ENCODE peak calls at places on chromosomes 2 and 18, in eight cellular contexts. One of them, this sample, is unnamed.

GRCh38 chr2:160491922-160492371 is 1.7 kb downstream of the RBMS1 start:
- DNase-seq in omental fat pad: no peak
- DNase-seq in sigmoid colon: no peak
- DNase-seq in psoas muscle: no peak
- DNase-seq in ovary: no peak
- DNase-seq in activated T-cell treated with anti-CD3 and anti-CD28 coated beads for 48 hours: no peak
- DNase-seq in left ventricle myocardium inferior: no peak
- DNase-seq in PC-3: peak; percentile 45
- DNase-seq in this sample: peak; percentile 78

GRCh38 chr2:74004212-74005182 is 19.8 kb downstream of the TET3 start:
- DNase-seq in sigmoid colon: no peak
- DNase-seq in left ventricle myocardium inferior: no peak
- DNase-seq in PC-3: no peak
- DNase-seq in psoas muscle: no peak
- DNase-seq in activated T-cell treated with anti-CD3 and anti-CD28 coated beads for 48 hours: no peak
- DNase-seq in ovary: no peak
- DNase-seq in omental fat pad: no peak
- DNase-seq in this sample: no peak

GRCh38 chr2:138105358-138105757 is 141.1 kb downstream of the HNMT start:
- DNase-seq in left ventricle myocardium inferior: no peak
- DNase-seq in omental fat pad: no peak
- DNase-seq in sigmoid colon: no peak
- DNase-seq in ovary: no peak
- DNase-seq in psoas muscle: no peak
- DNase-seq in PC-3: no peak
- DNase-seq in activated T-cell treated with anti-CD3 and anti-CD28 coated beads for 48 hours: no peak
- DNase-seq in this sample: peak; percentile 59

GRCh38 chr2:15826273-15826717 is 114.1 kb upstream of the MYCN start:
- DNase-seq in omental fat pad: no peak
- DNase-seq in PC-3: no peak
- DNase-seq in psoas muscle: no peak
- DNase-seq in left ventricle myocardium inferior: no peak
- DNase-seq in sigmoid colon: no peak
- DNase-seq in activated T-cell treated with anti-CD3 and anti-CD28 coated beads for 48 hours: no peak
- DNase-seq in ovary: no peak
- DNase-seq in this sample: no peak

GRCh38 chr2:134361648-134362047 is 107.8 kb downstream of the MGAT5 start:
- DNase-seq in omental fat pad: no peak
- DNase-seq in psoas muscle: no peak
- DNase-seq in activated T-cell treated with anti-CD3 and anti-CD28 coated beads for 48 hours: no peak
- DNase-seq in ovary: no peak
- DNase-seq in left ventricle myocardium inferior: no peak
- DNase-seq in PC-3: peak; percentile 16
- DNase-seq in sigmoid colon: no peak
- DNase-seq in this sample: no peak

GRCh38 chr2:15050483-15050882 is 418.0 kb downstream of the LRATD1 start:
- DNase-seq in sigmoid colon: no peak
- DNase-seq in activated T-cell treated with anti-CD3 and anti-CD28 coated beads for 48 hours: no peak
- DNase-seq in PC-3: peak; percentile 72
- DNase-seq in omental fat pad: no peak
- DNase-seq in left ventricle myocardium inferior: no peak
- DNase-seq in ovary: no peak
- DNase-seq in psoas muscle: no peak
- DNase-seq in this sample: peak; percentile 4

GRCh38 chr2:8478133-8478793 is 203.6 kb upstream of the ID2 start:
- DNase-seq in left ventricle myocardium inferior: no peak
- DNase-seq in sigmoid colon: peak; percentile 53
- DNase-seq in activated T-cell treated with anti-CD3 and anti-CD28 coated beads for 48 hours: no peak
- DNase-seq in ovary: no peak
- DNase-seq in PC-3: peak; percentile 5
- DNase-seq in omental fat pad: no peak
- DNase-seq in psoas muscle: no peak
- DNase-seq in this sample: peak; percentile 22

GRCh38 chr2:138433995-138434991 is 67.3 kb upstream of the SPOPL start:
- DNase-seq in omental fat pad: no peak
- DNase-seq in left ventricle myocardium inferior: no peak
- DNase-seq in psoas muscle: no peak
- DNase-seq in activated T-cell treated with anti-CD3 and anti-CD28 coated beads for 48 hours: no peak
- DNase-seq in PC-3: no peak
- DNase-seq in sigmoid colon: no peak
- DNase-seq in ovary: no peak
- DNase-seq in this sample: no peak

GRCh38 chr18:11163668-11164067 is 14.3 kb upstream of the PIEZO2 start:
- DNase-seq in PC-3: no peak
- DNase-seq in omental fat pad: no peak
- DNase-seq in psoas muscle: no peak
- DNase-seq in left ventricle myocardium inferior: peak; percentile 27
- DNase-seq in ovary: no peak
- DNase-seq in sigmoid colon: no peak
- DNase-seq in activated T-cell treated with anti-CD3 and anti-CD28 coated beads for 48 hours: no peak
- DNase-seq in this sample: no peak

GRCh38 chr2:195501746-195502145 is 155.3 kb upstream of the SLC39A10 start:
- DNase-seq in PC-3: peak; percentile 54
- DNase-seq in psoas muscle: no peak
- DNase-seq in activated T-cell treated with anti-CD3 and anti-CD28 coated beads for 48 hours: no peak
- DNase-seq in omental fat pad: no peak
- DNase-seq in ovary: no peak
- DNase-seq in left ventricle myocardium inferior: no peak
- DNase-seq in sigmoid colon: no peak
- DNase-seq in this sample: no peak

GRCh38 chr2:171723724-171724683 is 36.7 kb downstream of the DYNC1I2 start:
- DNase-seq in psoas muscle: no peak
- DNase-seq in sigmoid colon: no peak
- DNase-seq in omental fat pad: no peak
- DNase-seq in activated T-cell treated with anti-CD3 and anti-CD28 coated beads for 48 hours: no peak
- DNase-seq in PC-3: peak; percentile 22
- DNase-seq in ovary: no peak
- DNase-seq in left ventricle myocardium inferior: no peak
- DNase-seq in this sample: peak; percentile 37

GRCh38 chr2:74391209-74391579 is 11.1 kb upstream of the DCTN1 start:
- DNase-seq in omental fat pad: no peak
- DNase-seq in PC-3: peak; percentile 20
- DNase-seq in activated T-cell treated with anti-CD3 and anti-CD28 coated beads for 48 hours: no peak
- DNase-seq in psoas muscle: no peak
- DNase-seq in left ventricle myocardium inferior: no peak
- DNase-seq in sigmoid colon: no peak
- DNase-seq in ovary: no peak
- DNase-seq in this sample: peak; percentile 45

GRCh38 chr2:238868616-238869292 is 20.9 kb downstream of the TWIST2 start:
- DNase-seq in psoas muscle: peak; percentile 84
- DNase-seq in activated T-cell treated with anti-CD3 and anti-CD28 coated beads for 48 hours: no peak
- DNase-seq in left ventricle myocardium inferior: peak; percentile 64
- DNase-seq in PC-3: no peak
- DNase-seq in sigmoid colon: peak; percentile 95
- DNase-seq in omental fat pad: no peak
- DNase-seq in ovary: peak; percentile 77
- DNase-seq in this sample: no peak

GRCh38 chr2:239255643-239256042 is 145.2 kb downstream of the HDAC4 start:
- DNase-seq in left ventricle myocardium inferior: no peak
- DNase-seq in omental fat pad: no peak
- DNase-seq in psoas muscle: peak; percentile 40
- DNase-seq in ovary: no peak
- DNase-seq in activated T-cell treated with anti-CD3 and anti-CD28 coated beads for 48 hours: no peak
- DNase-seq in sigmoid colon: no peak
- DNase-seq in PC-3: no peak
- DNase-seq in this sample: no peak

GRCh38 chr2:157790780-157791179 is 85.3 kb downstream of the ACVR1 start:
- DNase-seq in omental fat pad: no peak
- DNase-seq in ovary: no peak
- DNase-seq in psoas muscle: no peak
- DNase-seq in sigmoid colon: no peak
- DNase-seq in PC-3: no peak
- DNase-seq in activated T-cell treated with anti-CD3 and anti-CD28 coated beads for 48 hours: no peak
- DNase-seq in left ventricle myocardium inferior: no peak
- DNase-seq in this sample: no peak

GRCh38 chr2:216691210-216691741 is 4.1 kb downstream of the IGFBP5 start:
- DNase-seq in omental fat pad: no peak
- DNase-seq in activated T-cell treated with anti-CD3 and anti-CD28 coated beads for 48 hours: no peak
- DNase-seq in psoas muscle: peak; percentile 88
- DNase-seq in left ventricle myocardium inferior: peak; percentile 88
- DNase-seq in ovary: peak; percentile 79
- DNase-seq in PC-3: peak; percentile 47
- DNase-seq in sigmoid colon: peak; percentile 96
- DNase-seq in this sample: peak; percentile 83

GRCh38 chr2:236264256-236264655 is at the start of gene ASB18:
- DNase-seq in left ventricle myocardium inferior: peak; percentile 71
- DNase-seq in PC-3: no peak
- DNase-seq in sigmoid colon: no peak
- DNase-seq in psoas muscle: peak; percentile 90
- DNase-seq in ovary: no peak
- DNase-seq in activated T-cell treated with anti-CD3 and anti-CD28 coated beads for 48 hours: no peak
- DNase-seq in omental fat pad: no peak
- DNase-seq in this sample: no peak

GRCh38 chr18:62437520-62438329 is 85.1 kb upstream of the ZCCHC2 start:
- DNase-seq in psoas muscle: peak; percentile 87
- DNase-seq in sigmoid colon: no peak
- DNase-seq in omental fat pad: no peak
- DNase-seq in activated T-cell treated with anti-CD3 and anti-CD28 coated beads for 48 hours: no peak
- DNase-seq in PC-3: no peak
- DNase-seq in left ventricle myocardium inferior: peak; percentile 34
- DNase-seq in ovary: no peak
- DNase-seq in this sample: no peak

GRCh38 chr18:56083889-56084288 is 495.9 kb upstream of the TCF4 start:
- DNase-seq in omental fat pad: no peak
- DNase-seq in sigmoid colon: no peak
- DNase-seq in psoas muscle: no peak
- DNase-seq in ovary: no peak
- DNase-seq in PC-3: no peak
- DNase-seq in activated T-cell treated with anti-CD3 and anti-CD28 coated beads for 48 hours: no peak
- DNase-seq in left ventricle myocardium inferior: no peak
- DNase-seq in this sample: no peak

GRCh38 chr2:233830111-233830760 is 24.1 kb downstream of the HJURP start:
- DNase-seq in ovary: no peak
- DNase-seq in psoas muscle: no peak
- DNase-seq in PC-3: no peak
- DNase-seq in activated T-cell treated with anti-CD3 and anti-CD28 coated beads for 48 hours: no peak
- DNase-seq in omental fat pad: no peak
- DNase-seq in sigmoid colon: peak; percentile 47
- DNase-seq in left ventricle myocardium inferior: no peak
- DNase-seq in this sample: no peak

GRCh38 chr2:121257476-121257831 is 27.5 kb downstream of the TFCP2L1 start:
- DNase-seq in omental fat pad: no peak
- DNase-seq in PC-3: no peak
- DNase-seq in psoas muscle: no peak
- DNase-seq in ovary: no peak
- DNase-seq in left ventricle myocardium inferior: no peak
- DNase-seq in sigmoid colon: no peak
- DNase-seq in activated T-cell treated with anti-CD3 and anti-CD28 coated beads for 48 hours: no peak
- DNase-seq in this sample: no peak

GRCh38 chr18:48771641-48772380 is 179.0 kb downstream of the SMAD7 start:
- DNase-seq in ovary: no peak
- DNase-seq in activated T-cell treated with anti-CD3 and anti-CD28 coated beads for 48 hours: no peak
- DNase-seq in sigmoid colon: no peak
- DNase-seq in PC-3: no peak
- DNase-seq in left ventricle myocardium inferior: peak; percentile 63
- DNase-seq in omental fat pad: no peak
- DNase-seq in psoas muscle: peak; percentile 83
- DNase-seq in this sample: no peak

GRCh38 chr2:158932246-158932645 is 36.2 kb upstream of the TANC1 start:
- DNase-seq in ovary: no peak
- DNase-seq in activated T-cell treated with anti-CD3 and anti-CD28 coated beads for 48 hours: no peak
- DNase-seq in sigmoid colon: no peak
- DNase-seq in psoas muscle: no peak
- DNase-seq in PC-3: no peak
- DNase-seq in omental fat pad: no peak
- DNase-seq in left ventricle myocardium inferior: no peak
- DNase-seq in this sample: peak; percentile 24

GRCh38 chr2:189285962-189286648 is 106.5 kb upstream of the COL5A2 start:
- DNase-seq in psoas muscle: no peak
- DNase-seq in left ventricle myocardium inferior: no peak
- DNase-seq in ovary: no peak
- DNase-seq in sigmoid colon: no peak
- DNase-seq in omental fat pad: no peak
- DNase-seq in activated T-cell treated with anti-CD3 and anti-CD28 coated beads for 48 hours: no peak
- DNase-seq in PC-3: peak; percentile 63
- DNase-seq in this sample: peak; percentile 91

GRCh38 chr18:24933345-24933744 is 418.6 kb downstream of the ZNF521 start:
- DNase-seq in left ventricle myocardium inferior: no peak
- DNase-seq in psoas muscle: no peak
- DNase-seq in activated T-cell treated with anti-CD3 and anti-CD28 coated beads for 48 hours: no peak
- DNase-seq in sigmoid colon: no peak
- DNase-seq in omental fat pad: no peak
- DNase-seq in PC-3: no peak
- DNase-seq in ovary: no peak
- DNase-seq in this sample: no peak

GRCh38 chr2:205776139-205776538 is 93.8 kb downstream of the NRP2 start:
- DNase-seq in PC-3: peak; percentile 45
- DNase-seq in ovary: no peak
- DNase-seq in sigmoid colon: no peak
- DNase-seq in left ventricle myocardium inferior: peak; percentile 44
- DNase-seq in omental fat pad: peak; percentile 39
- DNase-seq in psoas muscle: peak; percentile 64
- DNase-seq in activated T-cell treated with anti-CD3 and anti-CD28 coated beads for 48 hours: peak; percentile 29
- DNase-seq in this sample: no peak

This sample was measured in M059J.